ENCODE peak calls at places on chromosomes 5 and 9, in nine cellular contexts. V is fibroblast of mammary gland; B is lung; G is Panc1; J is DND-41; H is Caco-2; C is ovary; M is heart left ventricle; E is CD4-positive, alpha-beta T cell. L is an unnamed sample.

GRCh38 chr5:139651863-139652787 is 4.0 kb downstream of the CXXC5 start:
- DNase-seq in V (peak), J (peak), E (peak), G (peak), M (peak), B (peak), C (peak), H (peak), L (no peak)

GRCh38 chr9:98642661-98643312 is 65.9 kb downstream of the GABBR2 start:
- DNase-seq in G (no peak), C (no peak), B (no peak), V (no peak), E (no peak), M (no peak), J (no peak), H (peak), L (no peak)

GRCh38 chr9:38337706-38338264 is 54.7 kb upstream of the ALDH1B1 start:
- DNase-seq in G (no peak), E (no peak), M (no peak), C (no peak), H (no peak), B (no peak), J (no peak), V (no peak), L (no peak)

GRCh38 chr5:117357886-117358285 is 783.3 kb upstream of the SEMA6A start:
- DNase-seq in C (no peak), J (no peak), B (no peak), G (no peak), H (no peak), E (no peak), V (no peak), M (no peak), L (no peak)

GRCh38 chr9:137304383-137305059 is 2.5 kb upstream of the NRARP start:
- DNase-seq in J (no peak), M (no peak), G (no peak), E (no peak), V (no peak), C (peak), B (no peak), H (no peak), L (peak)

GRCh38 chr9:96379461-96379860 is 4.0 kb downstream of the SLC35D2 start:
- DNase-seq in V (no peak), C (no peak), H (no peak), G (no peak), J (no peak), M (no peak), B (no peak), E (no peak), L (no peak)

GRCh38 chr5:55172051-55172899 is 702 bp downstream of the CDC20B start:
- DNase-seq in C (no peak), M (peak), V (peak), J (peak), H (peak), G (peak), B (peak), E (peak), L (no peak)

GRCh38 chr9:121698627-121699270 is 47.3 kb downstream of the DAB2IP start:
- DNase-seq in H (peak), B (no peak), V (no peak), C (peak), G (no peak), E (no peak), J (peak), M (no peak), L (peak)

GRCh38 chr5:89584339-89584956 is 701.5 kb upstream of the MEF2C start:
- DNase-seq in G (peak), M (no peak), B (no peak), E (no peak), J (no peak), V (peak), H (no peak), C (no peak), L (no peak)

DNA sequence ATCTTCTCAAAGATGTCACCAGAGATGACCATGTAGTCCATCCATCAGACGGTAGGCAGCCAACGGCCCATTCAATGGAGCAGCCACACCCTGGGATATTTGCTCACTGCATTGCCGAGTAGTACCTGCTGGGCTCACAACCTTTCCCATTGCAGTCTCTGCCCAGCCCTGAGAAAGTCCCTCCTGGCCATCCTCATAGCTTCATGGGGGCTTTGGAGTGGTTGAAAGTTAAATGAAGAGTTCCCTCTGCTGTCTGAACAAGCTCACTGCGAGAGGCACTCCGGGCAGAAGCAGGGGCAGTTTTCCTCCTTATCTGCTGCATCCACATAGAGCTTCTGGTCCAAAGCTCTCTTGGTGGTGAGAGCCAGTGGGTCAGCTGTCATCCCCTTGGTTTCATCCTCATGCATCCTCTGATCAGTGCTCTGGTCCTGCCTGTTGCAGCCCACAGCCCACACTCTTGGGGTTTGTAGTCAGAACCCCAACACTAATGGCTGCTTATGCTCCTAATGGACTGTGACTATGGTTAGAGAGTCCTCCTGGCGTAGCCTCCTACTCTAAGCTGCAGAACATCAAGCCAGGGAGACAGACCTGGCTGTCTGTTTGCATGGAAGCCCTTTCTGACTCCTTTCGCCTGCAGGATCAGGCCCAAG is 23.3 kb downstream of the TNFSF8 start:
- DNase-seq in J (peak), H (peak), V (peak), B (no peak), C (no peak), E (no peak), G (no peak), M (no peak), L (peak)
- TF ChIP-seq CTCF in J (peak), H (peak), V (peak), B (peak), C (no peak), E (peak), G (peak), M (no peak), L (peak)

GRCh38 chr5:73170522-73170921 is 2.5 kb upstream of the TMEM174 start:
- DNase-seq in J (peak), H (peak), M (no peak), G (no peak), E (no peak), V (peak), B (no peak), C (no peak), L (no peak)
- TF ChIP-seq CTCF in J (peak), H (peak), M (peak), G (peak), E (no peak), V (peak), B (no peak), C (no peak), L (peak)

GRCh38 chr9:36902861-36903524 is 131.1 kb downstream of the PAX5 start:
- DNase-seq in C (no peak), J (no peak), M (no peak), H (no peak), B (no peak), E (no peak), V (no peak), G (no peak), L (no peak)

GRCh38 chr9:36903541-36904435 is 130.3 kb downstream of the PAX5 start:
- DNase-seq in V (peak), M (no peak), J (no peak), H (no peak), C (peak), G (no peak), B (peak), E (no peak), L (no peak)

GRCh38 chr9:36902063-36902735 is 131.9 kb downstream of the PAX5 start:
- DNase-seq in H (no peak), V (no peak), E (no peak), J (no peak), C (no peak), M (no peak), B (no peak), G (no peak), L (no peak)

GRCh38 chr9:36906492-36906891 is 127.6 kb downstream of the PAX5 start:
- DNase-seq in B (no peak), J (no peak), G (no peak), E (no peak), V (no peak), C (no peak), H (no peak), M (no peak), L (no peak)

DNA sequence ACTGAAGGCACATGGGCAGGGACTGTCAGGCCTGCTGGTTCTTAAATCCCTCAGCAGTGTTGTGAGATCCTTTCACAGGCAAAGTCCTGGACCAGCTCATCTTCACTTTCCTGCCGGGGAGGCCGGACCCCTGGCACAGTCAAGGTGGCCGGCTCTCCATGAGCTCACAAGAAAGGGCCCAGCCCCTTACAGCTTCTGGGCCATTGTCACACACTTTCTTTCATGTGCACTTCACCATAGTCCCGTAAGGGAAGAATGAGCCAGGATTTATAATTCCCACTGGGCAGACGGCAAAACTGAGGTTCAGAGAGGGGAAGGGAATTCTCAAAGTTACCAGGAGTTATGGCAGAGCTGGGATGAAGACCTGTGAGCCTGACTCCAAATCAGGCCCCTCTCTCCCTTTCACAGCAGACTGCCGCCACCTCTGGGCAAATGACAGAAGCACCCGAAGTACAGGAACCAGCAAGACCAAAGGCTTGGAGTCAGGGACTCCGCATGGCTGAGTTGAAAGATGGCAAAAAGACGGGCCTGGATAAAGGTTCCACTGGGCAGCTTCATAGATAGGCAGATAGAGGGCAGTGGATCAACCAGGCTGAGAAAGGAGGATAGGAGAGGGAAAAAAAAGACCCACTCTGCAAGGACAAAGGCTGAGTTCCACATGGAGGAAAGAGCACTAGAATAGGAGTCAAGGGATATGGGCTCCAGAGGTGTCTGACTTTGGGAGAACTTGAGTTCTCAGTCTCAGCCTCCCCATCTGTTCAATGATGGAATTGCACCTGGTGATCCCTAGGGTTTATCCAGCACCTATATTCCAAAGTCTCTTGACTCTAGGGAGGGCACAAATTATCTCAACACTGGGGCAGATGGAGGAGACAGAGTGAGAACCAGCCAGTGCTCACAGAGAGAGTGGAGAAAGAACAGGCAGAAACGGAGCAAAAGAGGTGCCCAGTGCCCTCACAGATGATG is 128.7 kb downstream of the PAX5 start:
- DNase-seq in M (no peak), G (no peak), J (no peak), B (no peak), H (peak), C (no peak), E (no peak), V (no peak), L (no peak)
- TF ChIP-seq CTCF in M (no peak), G (no peak), J (no peak), B (no peak), H (no peak), C (no peak), E (no peak), V (no peak), L (peak)

GRCh38 chr5:83009408-83009807 is 67.8 kb downstream of the TMEM167A start:
- DNase-seq in M (no peak), H (no peak), C (no peak), B (no peak), G (no peak), J (no peak), E (no peak), V (no peak), L (no peak)
- TF ChIP-seq CTCF in M (no peak), H (no peak), C (no peak), B (no peak), G (no peak), J (no peak), E (no peak), V (no peak), L (no peak)

GRCh38 chr9:108196332-108196731 is 659.5 kb downstream of the ACTL7B start:
- DNase-seq in H (no peak), M (no peak), E (no peak), B (no peak), G (no peak), C (no peak), V (no peak), J (no peak), L (no peak)
- TF ChIP-seq CTCF in H (no peak), M (no peak), E (no peak), B (no peak), G (no peak), C (no peak), V (no peak), J (no peak), L (no peak)

GRCh38 chr5:57664700-57665099 is 182.1 kb upstream of the ACTBL2 start:
- DNase-seq in M (no peak), C (no peak), V (no peak), G (no peak), E (no peak), B (no peak), H (no peak), J (no peak), L (no peak)

GRCh38 chr5:57662991-57663390 is 180.4 kb upstream of the ACTBL2 start:
- DNase-seq in G (no peak), B (no peak), H (no peak), E (no peak), M (no peak), J (no peak), V (no peak), C (no peak), L (no peak)

GRCh38 chr5:57663466-57663865 is 180.9 kb upstream of the ACTBL2 start:
- DNase-seq in J (no peak), E (no peak), H (no peak), M (no peak), C (no peak), V (no peak), G (no peak), B (no peak), L (no peak)

GRCh38 chr5:57665146-57665936 is 182.7 kb upstream of the ACTBL2 start:
- DNase-seq in M (no peak), H (no peak), J (no peak), E (no peak), G (no peak), C (no peak), B (no peak), V (no peak), L (no peak)

GRCh38 chr5:57666582-57666981 is 184.0 kb upstream of the ACTBL2 start:
- DNase-seq in M (no peak), E (no peak), V (no peak), J (no peak), H (no peak), B (no peak), C (no peak), G (no peak), L (no peak)
- TF ChIP-seq CTCF in M (no peak), E (no peak), V (no peak), J (no peak), H (no peak), B (no peak), C (no peak), G (no peak), L (no peak)

GRCh38 chr5:173662896-173663809 is 46.7 kb upstream of the BOD1 start:
- DNase-seq in E (no peak), V (no peak), H (peak), C (no peak), G (no peak), M (no peak), B (no peak), J (no peak), L (no peak)

GRCh38 chr5:173660481-173661280 is 44.2 kb upstream of the BOD1 start:
- DNase-seq in G (no peak), M (no peak), H (no peak), V (no peak), B (no peak), C (no peak), E (no peak), J (no peak), L (no peak)

GRCh38 chr5:173665326-173665725 is 48.9 kb upstream of the BOD1 start:
- DNase-seq in H (no peak), G (no peak), E (no peak), B (no peak), M (no peak), C (no peak), J (no peak), V (no peak), L (no peak)

GRCh38 chr5:173667702-173668101 is 51.3 kb upstream of the BOD1 start:
- DNase-seq in B (no peak), E (no peak), G (no peak), V (no peak), C (no peak), H (no peak), J (no peak), M (no peak), L (no peak)

GRCh38 chr5:173663810-173664526 is 47.5 kb upstream of the BOD1 start:
- DNase-seq in G (no peak), M (peak), J (no peak), E (no peak), V (no peak), H (no peak), C (no peak), B (peak), L (no peak)
- TF ChIP-seq CTCF in G (no peak), M (no peak), J (no peak), E (no peak), V (no peak), H (no peak), C (no peak), B (no peak), L (no peak)

L was measured in progenitor cell of endocrine pancreas.